ENCODE peak calls at places on chromosome 18, in ten cellular contexts. P is stomach, J is GM23338, U is K562, Y is HCT116, E is HL-60, K is suprapubic skin, F is HepG2, V is breast epithelium, S is transverse colon. Z is an unnamed sample.

GRCh38 chr18:963276-963675 is 58.6 kb downstream of the ADCYAP1 start:
- DNase-seq in J (no peak), S (no peak), U (no peak), Y (no peak), K (no peak), V (no peak), F (no peak), E (no peak), P (no peak), Z (no peak)

GRCh38 chr18:73244411-73244810 is 376.6 kb upstream of the NETO1 start:
- DNase-seq in E (no peak), U (no peak), P (no peak), S (no peak), Y (no peak), J (no peak), F (no peak), V (no peak), K (no peak), Z (no peak)

GRCh38 chr18:50045126-50045525 is 149.8 kb downstream of the MYO5B start:
- DNase-seq in V (no peak), E (no peak), P (no peak), F (no peak), Y (no peak), S (no peak), J (no peak), K (no peak), U (no peak), Z (no peak)

GRCh38 chr18:26971327-26971918 is 105.9 kb upstream of the AQP4 start:
- DNase-seq in J (no peak), E (no peak), S (no peak), F (no peak), Y (no peak), V (no peak), U (no peak), P (no peak), K (no peak), Z (no peak)

GRCh38 chr18:54109131-54109683 is 115.3 kb downstream of the MBD2 start:
- DNase-seq in F (no peak), E (no peak), Y (no peak), V (no peak), S (no peak), J (no peak), K (no peak), U (no peak), P (no peak), Z (no peak)

GRCh38 chr18:45156941-45157340 is 458.3 kb upstream of the SLC14A2 start:
- DNase-seq in E (no peak), F (no peak), K (no peak), V (no peak), Y (no peak), U (no peak), S (no peak), J (no peak), P (no peak), Z (no peak)

GRCh38 chr18:22177496-22177866 is 8.1 kb downstream of the GATA6 start:
- DNase-seq in U (no peak), P (no peak), Y (no peak), V (no peak), E (no peak), J (no peak), S (no peak), F (no peak), K (no peak), Z (no peak)

GRCh38 chr18:2914185-2914584 is 67.4 kb downstream of the EMILIN2 start:
- DNase-seq in E (no peak), F (no peak), Y (no peak), U (no peak), S (no peak), P (no peak), K (peak), J (no peak), V (no peak), Z (no peak)

GRCh38 chr18:48814490-48815181 is 136.1 kb downstream of the SMAD7 start:
- DNase-seq in K (peak), J (no peak), S (peak), Y (no peak), E (no peak), P (peak), U (no peak), V (no peak), F (no peak), Z (no peak)

GRCh38 chr18:41618135-41618534 is 336.9 kb upstream of the PIK3C3 start:
- DNase-seq in U (no peak), F (no peak), P (no peak), E (no peak), S (no peak), Y (no peak), J (no peak), K (no peak), V (no peak), Z (no peak)

GRCh38 chr18:21341141-21341540 is 99.1 kb downstream of the GREB1L start:
- DNase-seq in F (no peak), E (no peak), J (no peak), K (no peak), U (no peak), Y (no peak), S (no peak), V (no peak), P (no peak), Z (no peak)

GRCh38 chr18:36829362-36830140 is 624 bp downstream of the KIAA1328 start:
- DNase-seq in F (peak), Y (no peak), V (no peak), K (no peak), P (no peak), E (no peak), U (no peak), J (no peak), S (no peak), Z (no peak)

GRCh38 chr18:58882681-58883080 is 18.0 kb downstream of the ZNF532 start:
- DNase-seq in E (no peak), J (no peak), K (no peak), U (no peak), Y (no peak), V (no peak), F (no peak), P (no peak), S (no peak), Z (no peak)

GRCh38 chr18:10490401-10491289 is 35.2 kb upstream of the NAPG start:
- DNase-seq in J (peak), V (no peak), U (peak), F (peak), E (peak), K (no peak), P (no peak), S (peak), Y (peak), Z (no peak)

GRCh38 chr18:7601936-7602335 is 34.8 kb downstream of the PTPRM start:
- DNase-seq in K (no peak), Y (no peak), V (no peak), P (no peak), U (no peak), J (no peak), F (no peak), S (no peak), E (no peak), Z (no peak)

GRCh38 chr18:35236964-35237363 is 3.9 kb upstream of the ZNF397 start:
- DNase-seq in U (no peak), K (no peak), S (no peak), F (no peak), V (no peak), P (no peak), E (no peak), Y (no peak), J (no peak), Z (no peak)

GRCh38 chr18:35231052-35231451 is 9.8 kb upstream of the ZNF397 start:
- DNase-seq in P (peak), F (peak), S (peak), U (peak), K (peak), J (peak), E (peak), Y (peak), V (peak), Z (peak)
- TF ChIP-seq POLR2AphosphoS5 in P (peak), F (no peak), S (peak), U (no peak), K (no peak), J (no peak), E (no peak), Y (no peak), V (no peak), Z (no peak)

GRCh38 chr18:55275042-55275897 is 312.7 kb downstream of the TCF4 start:
- DNase-seq in E (no peak), P (no peak), U (no peak), V (no peak), J (peak), F (no peak), Y (no peak), S (no peak), K (peak), Z (no peak)
- TF ChIP-seq POLR2AphosphoS5 in E (no peak), P (no peak), U (no peak), V (no peak), J (no peak), F (no peak), Y (no peak), S (no peak), K (no peak), Z (no peak)

GRCh38 chr18:79506191-79507075 is 110.7 kb downstream of the NFATC1 start:
- DNase-seq in K (peak), J (no peak), F (no peak), S (peak), V (no peak), E (peak), U (no peak), Y (no peak), P (no peak), Z (no peak)

GRCh38 chr18:79508565-79509535 is 113.1 kb downstream of the NFATC1 start:
- DNase-seq in K (peak), S (peak), U (no peak), Y (no peak), V (no peak), J (no peak), E (peak), F (no peak), P (no peak), Z (no peak)

GRCh38 chr18:79507076-79507545 is 111.4 kb downstream of the NFATC1 start:
- DNase-seq in U (peak), Y (no peak), E (no peak), P (peak), V (peak), J (no peak), S (peak), K (peak), F (no peak), Z (no peak)

GRCh38 chr18:79509536-79509930 is 113.8 kb downstream of the NFATC1 start:
- DNase-seq in J (no peak), V (no peak), F (no peak), U (no peak), E (no peak), S (peak), Y (no peak), K (peak), P (no peak), Z (no peak)

DNA sequence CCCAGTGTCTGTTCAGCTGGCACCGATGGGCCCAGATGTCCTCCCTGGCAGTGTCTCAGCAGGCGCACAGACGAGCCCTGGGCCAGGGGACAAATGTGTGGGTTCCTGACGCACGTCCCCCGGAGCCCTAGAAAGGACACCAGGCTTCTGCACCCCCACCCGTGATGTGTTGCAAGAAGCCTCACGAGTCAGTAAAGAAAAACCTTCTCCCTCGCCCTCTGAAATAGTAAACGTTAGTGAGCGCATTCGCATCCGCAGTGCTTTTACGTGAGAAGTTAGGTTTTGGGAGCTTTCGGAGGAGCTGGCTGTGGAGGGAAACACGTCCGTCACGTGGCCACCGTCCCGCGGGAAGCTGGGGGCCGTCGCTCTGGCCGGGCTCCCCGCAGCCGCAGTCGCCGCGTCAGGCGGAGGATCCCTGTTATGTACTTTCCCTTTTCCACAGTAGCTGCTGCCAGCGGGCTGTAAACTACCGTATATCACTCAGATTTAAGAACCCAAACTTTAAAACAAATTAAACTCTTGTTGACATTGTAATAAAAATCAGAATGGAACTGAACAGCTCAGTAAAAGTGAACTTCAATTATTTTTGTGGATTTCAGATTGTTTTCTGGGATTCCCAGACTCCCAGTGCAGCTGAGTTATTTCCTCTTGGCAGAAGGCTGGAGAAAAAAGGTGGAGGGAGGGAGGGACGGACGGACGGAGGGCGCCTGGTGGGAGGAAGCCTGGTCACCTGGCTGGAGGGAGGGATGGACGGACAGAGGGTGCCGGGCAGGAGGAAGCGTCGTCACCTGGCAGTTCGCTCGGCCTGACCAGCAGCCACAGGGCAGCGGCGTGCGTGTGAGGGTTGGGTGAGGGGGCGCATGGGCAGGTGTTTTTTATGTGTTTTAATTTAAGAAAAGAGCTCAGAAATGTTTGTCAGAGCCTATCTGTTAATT is 112.1 kb downstream of the NFATC1 start:
- DNase-seq in U (peak), K (peak), S (peak), P (peak), Y (no peak), E (peak), J (no peak), V (peak), F (no peak), Z (no peak)
- TF ChIP-seq POLR2AphosphoS5 in U (no peak), K (no peak), S (peak), P (no peak), Y (no peak), E (peak), J (no peak), V (peak), F (no peak), Z (no peak)

GRCh38 chr18:31876707-31877106 is 66.2 kb downstream of the TRAPPC8 start:
- DNase-seq in F (no peak), P (no peak), U (no peak), K (no peak), S (no peak), J (no peak), E (no peak), V (no peak), Y (no peak), Z (no peak)
- TF ChIP-seq POLR2AphosphoS5 in F (no peak), P (no peak), U (no peak), K (no peak), S (no peak), J (no peak), E (no peak), V (no peak), Y (no peak), Z (no peak)

DNA sequence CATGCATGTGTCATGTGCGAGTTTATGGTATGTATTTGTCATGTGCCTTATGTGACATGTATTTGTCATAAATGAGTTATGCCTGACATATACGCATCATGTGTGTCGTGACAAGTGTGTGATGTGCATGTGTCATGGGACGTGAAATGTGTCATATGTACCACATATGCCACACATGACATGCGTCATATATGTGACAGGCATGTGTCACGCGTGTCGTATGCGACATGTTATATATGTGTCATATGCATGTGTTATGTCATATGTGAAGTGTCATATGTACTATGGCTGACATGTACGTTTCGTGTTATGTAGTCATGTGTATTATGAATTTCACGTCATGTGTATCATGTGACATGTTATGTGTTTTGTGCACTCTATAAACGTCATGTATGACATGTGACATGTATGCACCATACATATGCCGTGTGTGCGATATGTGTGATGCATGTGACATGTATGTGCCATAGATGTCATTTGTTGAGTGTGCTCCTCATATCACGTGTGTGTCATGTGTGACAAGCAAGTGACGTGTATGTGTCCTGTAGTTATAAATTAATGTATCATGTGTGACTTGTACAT is 2152.3 kb upstream of the PIK3C3 start:
- DNase-seq in P (no peak), F (no peak), K (no peak), J (no peak), Y (no peak), E (no peak), U (no peak), S (no peak), V (no peak), Z (no peak)
- TF ChIP-seq POLR2AphosphoS5 in P (no peak), F (no peak), K (no peak), J (no peak), Y (no peak), E (no peak), U (no peak), S (peak), V (no peak), Z (no peak)

GRCh38 chr18:74990563-74991081 is 218.3 kb downstream of the PTGR3 start:
- DNase-seq in E (peak), S (no peak), K (no peak), P (no peak), V (no peak), U (no peak), F (no peak), J (no peak), Y (no peak), Z (no peak)

GRCh38 chr18:74996055-74996454 is 212.9 kb downstream of the PTGR3 start:
- DNase-seq in Y (no peak), E (no peak), P (no peak), S (no peak), J (no peak), U (no peak), K (no peak), V (no peak), F (no peak), Z (no peak)

GRCh38 chr18:74995404-74995737 is 213.6 kb downstream of the PTGR3 start:
- DNase-seq in Y (no peak), S (no peak), J (no peak), V (no peak), U (no peak), E (no peak), F (no peak), P (no peak), K (no peak), Z (no peak)

GRCh38 chr18:74989134-74989533 is 219.8 kb downstream of the PTGR3 start:
- DNase-seq in J (no peak), U (no peak), E (no peak), K (no peak), S (no peak), P (no peak), F (no peak), Y (no peak), V (no peak), Z (no peak)

DNA sequence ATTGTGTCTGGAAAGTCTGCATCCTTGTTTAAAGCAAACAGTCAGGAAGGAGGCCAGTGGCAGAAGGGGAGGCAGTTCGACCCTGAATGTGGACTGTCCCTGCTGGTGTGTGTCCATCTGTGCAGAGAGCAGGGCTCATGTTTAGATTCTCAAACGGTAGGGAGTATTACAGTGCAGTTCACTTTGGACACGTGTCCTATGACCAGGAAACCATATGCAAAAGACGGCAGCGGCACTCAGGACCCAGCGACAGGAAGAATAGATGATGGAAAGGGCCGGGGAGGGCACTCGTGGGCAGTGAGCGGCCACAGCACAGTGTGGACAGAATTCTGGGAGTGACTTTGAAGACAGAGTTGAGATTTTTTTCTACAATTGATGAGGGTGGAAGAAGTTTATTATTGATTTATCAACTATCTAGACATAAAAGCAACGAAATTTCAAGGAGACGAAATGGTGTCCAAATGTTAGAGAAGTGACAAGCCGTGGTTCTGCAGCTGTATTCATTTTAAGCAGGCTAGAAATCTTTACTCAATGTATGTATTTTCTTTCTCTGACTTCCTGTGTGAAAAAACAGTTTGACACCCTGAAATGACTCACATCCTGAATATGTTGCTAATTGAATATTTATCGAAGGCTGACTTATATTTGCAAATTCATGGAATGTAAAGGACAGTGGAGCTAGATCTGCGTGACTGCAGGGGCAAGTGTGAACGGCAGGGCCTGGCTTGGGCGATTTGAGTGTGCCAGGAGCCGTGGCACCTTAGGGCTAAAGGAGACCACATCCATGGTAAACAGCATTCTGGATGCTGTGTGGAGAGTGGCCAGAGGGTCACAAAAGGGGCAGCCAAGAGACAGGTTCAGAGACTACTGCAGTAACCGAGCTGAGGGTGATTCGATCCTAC is 214.2 kb downstream of the PTGR3 start:
- DNase-seq in K (no peak), V (no peak), J (no peak), P (no peak), Y (no peak), F (no peak), S (peak), U (no peak), E (no peak), Z (no peak)
- TF ChIP-seq POLR2AphosphoS5 in K (no peak), V (no peak), J (no peak), P (no peak), Y (no peak), F (no peak), S (no peak), U (no peak), E (no peak), Z (peak)

GRCh38 chr18:32160547-32160946 is 29.3 kb upstream of the MEP1B start:
- DNase-seq in J (no peak), K (no peak), P (no peak), U (no peak), E (no peak), S (peak), Y (peak), F (peak), V (no peak), Z (no peak)

GRCh38 chr18:32156855-32157254 is 33.0 kb upstream of the MEP1B start:
- DNase-seq in Y (no peak), P (no peak), K (no peak), E (peak), F (no peak), J (no peak), S (no peak), V (no peak), U (no peak), Z (no peak)

GRCh38 chr18:32152705-32153448 is 37.0 kb upstream of the MEP1B start:
- DNase-seq in P (no peak), U (no peak), S (no peak), Y (no peak), J (no peak), F (no peak), K (no peak), V (no peak), E (no peak), Z (no peak)

GRCh38 chr18:32158108-32158624 is 31.7 kb upstream of the MEP1B start:
- DNase-seq in U (peak), J (peak), P (peak), S (peak), V (peak), E (peak), F (peak), Y (peak), K (no peak), Z (peak)

DNA sequence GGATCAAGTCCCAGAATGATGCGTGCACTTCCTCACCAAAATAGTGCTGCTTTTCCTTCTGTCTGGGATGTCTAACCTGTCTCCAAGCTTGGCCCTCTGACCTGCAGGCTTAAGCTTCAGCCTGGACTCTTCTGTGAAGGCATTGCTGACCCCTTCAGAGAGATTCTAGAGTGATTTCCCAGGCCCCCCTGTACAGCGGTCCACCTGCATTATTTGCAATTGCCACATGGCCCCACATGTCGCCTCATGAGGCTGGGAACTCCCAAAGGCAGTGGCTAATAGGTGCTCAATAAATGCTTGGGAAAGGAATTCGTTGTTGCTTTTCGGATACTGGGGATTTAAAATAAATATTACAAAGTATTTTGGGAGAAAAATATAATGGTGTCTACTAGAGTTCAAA is 32.3 kb upstream of the MEP1B start:
- DNase-seq in Y (no peak), U (no peak), V (no peak), S (no peak), F (no peak), J (peak), K (no peak), P (no peak), E (no peak), Z (no peak)
- TF ChIP-seq POLR2AphosphoS5 in Y (no peak), U (no peak), V (no peak), S (no peak), F (no peak), J (no peak), K (no peak), P (no peak), E (no peak), Z (no peak)